ENCODE peak calls at places on chromosomes 1 and 21, in five cellular contexts. I is HCT116, X is SK-N-MC, R is H1, C is K562. L is an unnamed sample.

GRCh38 chr1:52636701-52637695 is 4.0 kb downstream of the SHISAL2A start:
- DNase-seq in I (no peak), X (no peak), R (no peak), C (no peak), L (no peak)

GRCh38 chr1:240575976-240576666 is 35.8 kb downstream of the GREM2 start:
- DNase-seq in I (no peak), X (no peak), R (no peak), C (no peak), L (no peak)

GRCh38 chr1:239253032-239253431 is 133.3 kb upstream of the CHRM3 start:
- DNase-seq in I (no peak), X (no peak), R (no peak), C (no peak), L (no peak)

GRCh38 chr1:205680073-205680851 is at the start of gene SLC45A3:
- DNase-seq in I (no peak), X (no peak), R (no peak), C (peak; percentile 92), L (no peak)

GRCh38 chr21:46148106-46148505 is 7.3 kb downstream of the FTCD start:
- DNase-seq in I (no peak), X (no peak), R (no peak), C (no peak), L (no peak)

GRCh38 chr1:45863117-45863670 is 59.8 kb downstream of the MAST2 start:
- DNase-seq in I (no peak), X (no peak), R (no peak), C (no peak), L (no peak)

GRCh38 chr1:151313501-151313900 is 13.7 kb downstream of the PI4KB start:
- DNase-seq in I (no peak), X (no peak), R (no peak), C (no peak), L (no peak)

GRCh38 chr1:93804412-93804811 is 74.6 kb downstream of the DNTTIP2 start:
- DNase-seq in I (no peak), X (no peak), R (no peak), C (no peak), L (peak; percentile 97)

GRCh38 chr21:45278156-45278911 is 9.4 kb downstream of the POFUT2 start:
- DNase-seq in I (no peak), X (no peak), R (no peak), C (no peak), L (no peak)

GRCh38 chr1:8565802-8566201 is 247.9 kb downstream of the SLC45A1 start:
- DNase-seq in I (no peak), X (no peak), R (no peak), C (no peak), L (no peak)

GRCh38 chr1:38527373-38527966 is 332.1 kb downstream of the RRAGC start:
- DNase-seq in I (peak; percentile 37), X (no peak), R (no peak), C (peak; percentile 59), L (no peak)

GRCh38 chr1:209404577-209404976 is 178.9 kb upstream of the CAMK1G start:
- DNase-seq in I (no peak), X (no peak), R (no peak), C (no peak), L (no peak)

GRCh38 chr21:28615276-28615675 is 377.4 kb downstream of the LTN1 start:
- DNase-seq in I (no peak), X (no peak), R (no peak), C (no peak), L (no peak)

GRCh38 chr1:1873186-1873585 is 17.7 kb downstream of the GNB1 start:
- DNase-seq in I (no peak), X (no peak), R (no peak), C (no peak), L (no peak)

GRCh38 chr1:185267701-185268100 is 49.3 kb downstream of the IVNS1ABP start:
- DNase-seq in I (no peak), X (no peak), R (no peak), C (no peak), L (no peak)

GRCh38 chr1:100005424-100005823 is 35.6 kb downstream of the SLC35A3 start:
- DNase-seq in I (no peak), X (no peak), R (no peak), C (no peak), L (no peak)

GRCh38 chr1:111214884-111215283 is 12.6 kb upstream of the CHI3L2 start:
- DNase-seq in I (no peak), X (no peak), R (no peak), C (no peak), L (no peak)

GRCh38 chr1:86731416-86731815 is 27.0 kb downstream of the SH3GLB1 start:
- DNase-seq in I (no peak), X (no peak), R (no peak), C (no peak), L (no peak)

GRCh38 chr1:110067429-110067956 is 3.0 kb downstream of the ALX3 start:
- DNase-seq in I (no peak), X (no peak), R (no peak), C (no peak), L (no peak)

GRCh38 chr1:110067957-110068645 is 2.4 kb downstream of the ALX3 start:
- DNase-seq in I (no peak), X (no peak), R (no peak), C (no peak), L (peak; percentile 16)

GRCh38 chr1:110069302-110070281 is 880 bp downstream of the ALX3 start:
- DNase-seq in I (no peak), X (no peak), R (no peak), C (no peak), L (no peak)

GRCh38 chr1:110070282-110070967 is at the start of gene ALX3:
- DNase-seq in I (no peak), X (no peak), R (no peak), C (no peak), L (no peak)

DNA sequence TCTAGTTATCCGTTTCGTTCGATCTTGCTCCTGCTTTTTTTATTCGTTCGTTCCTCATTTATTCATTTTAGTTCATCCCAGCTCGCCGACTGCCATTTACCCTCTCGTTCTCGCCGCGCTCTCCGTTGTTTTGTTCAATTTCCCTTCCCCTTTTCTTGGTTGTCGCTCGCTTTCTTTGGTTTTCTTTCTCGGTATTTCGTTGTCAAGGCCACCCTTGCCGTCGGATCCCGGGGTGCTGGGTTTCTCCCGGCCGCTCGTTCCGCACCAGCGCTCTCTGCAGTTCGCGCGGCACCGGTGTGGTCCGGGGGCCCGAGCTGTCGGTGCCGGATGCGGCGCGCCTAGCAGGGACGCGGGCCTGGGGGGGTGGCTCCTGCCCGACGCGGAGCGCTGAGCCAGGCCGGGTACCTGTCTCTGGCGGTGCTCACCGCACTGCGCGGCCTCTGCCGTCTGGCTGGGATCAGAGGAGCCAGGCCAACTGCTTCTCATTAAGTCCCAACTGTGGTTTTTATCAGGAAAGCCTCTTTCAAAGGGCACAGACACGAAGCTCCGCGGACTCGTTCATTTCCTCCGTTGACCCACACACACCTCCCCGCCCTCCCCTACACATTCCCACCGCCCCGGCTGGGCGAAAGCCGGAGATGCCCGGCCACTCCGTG is 1.7 kb downstream of the ALX3 start:
- DNase-seq in I (no peak), X (no peak), R (no peak), C (no peak), L (peak; percentile 18)
- TF ChIP-seq EZH2 in I (no peak), X (no peak), R (no peak), C (no peak), L (peak; percentile 25)

GRCh38 chr1:10724511-10724910 is 71.9 kb downstream of the CASZ1 start:
- DNase-seq in I (no peak), X (no peak), R (no peak), C (no peak), L (no peak)

GRCh38 chr1:10727703-10728348 is 68.6 kb downstream of the CASZ1 start:
- DNase-seq in I (no peak), X (no peak), R (no peak), C (no peak), L (no peak)

GRCh38 chr1:10724948-10725852 is 71.2 kb downstream of the CASZ1 start:
- DNase-seq in I (no peak), X (peak; percentile 78), R (no peak), C (no peak), L (no peak)

GRCh38 chr1:10724052-10724494 is 72.4 kb downstream of the CASZ1 start:
- DNase-seq in I (peak; percentile 12), X (no peak), R (no peak), C (no peak), L (no peak)

DNA sequence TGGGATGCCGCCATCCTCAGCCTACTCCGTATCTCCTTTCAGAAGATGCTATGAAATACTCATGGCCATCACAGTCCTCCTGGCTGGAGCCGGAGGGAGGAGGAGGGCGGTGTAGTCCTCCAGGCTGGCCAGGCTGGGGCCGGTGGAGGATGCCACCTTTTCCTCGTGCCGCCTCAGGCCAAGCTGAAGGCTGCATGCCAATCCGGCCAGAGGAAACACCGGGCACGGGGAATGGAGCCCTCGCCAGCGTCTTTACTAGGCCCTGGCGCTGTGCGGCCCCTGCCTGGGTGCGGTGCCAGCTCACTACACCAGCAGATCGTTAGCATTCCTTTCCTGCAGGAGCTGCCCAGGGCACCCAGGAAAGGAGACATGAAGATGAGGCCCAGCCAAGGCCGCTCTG is 70.1 kb downstream of the CASZ1 start:
- DNase-seq in I (no peak), X (no peak), R (no peak), C (no peak), L (no peak)
- TF ChIP-seq POLR2AphosphoS5 in I (no peak), X (no peak), R (no peak), C (no peak), L (no peak)

GRCh38 chr1:3072178-3072947 is 3.4 kb downstream of the PRDM16 start:
- DNase-seq in I (no peak), X (no peak), R (no peak), C (no peak), L (no peak)

GRCh38 chr1:3070654-3071506 is 1.9 kb downstream of the PRDM16 start:
- DNase-seq in I (no peak), X (no peak), R (no peak), C (no peak), L (no peak)

GRCh38 chr1:3072948-3073519 is 4.0 kb downstream of the PRDM16 start:
- DNase-seq in I (no peak), X (no peak), R (no peak), C (no peak), L (no peak)

GRCh38 chr1:3070304-3070653 is 1.3 kb downstream of the PRDM16 start:
- DNase-seq in I (no peak), X (no peak), R (no peak), C (no peak), L (no peak)

GRCh38 chr1:3071507-3072177 is 2.6 kb downstream of the PRDM16 start:
- DNase-seq in I (no peak), X (no peak), R (no peak), C (no peak), L (no peak)
- H3K4me3 ChIP-seq in I (no peak overlapping the region), X (no peak overlapping the region), R (no peak overlapping the region), C (no peak overlapping the region), L (no peak overlapping the region)

DNA sequence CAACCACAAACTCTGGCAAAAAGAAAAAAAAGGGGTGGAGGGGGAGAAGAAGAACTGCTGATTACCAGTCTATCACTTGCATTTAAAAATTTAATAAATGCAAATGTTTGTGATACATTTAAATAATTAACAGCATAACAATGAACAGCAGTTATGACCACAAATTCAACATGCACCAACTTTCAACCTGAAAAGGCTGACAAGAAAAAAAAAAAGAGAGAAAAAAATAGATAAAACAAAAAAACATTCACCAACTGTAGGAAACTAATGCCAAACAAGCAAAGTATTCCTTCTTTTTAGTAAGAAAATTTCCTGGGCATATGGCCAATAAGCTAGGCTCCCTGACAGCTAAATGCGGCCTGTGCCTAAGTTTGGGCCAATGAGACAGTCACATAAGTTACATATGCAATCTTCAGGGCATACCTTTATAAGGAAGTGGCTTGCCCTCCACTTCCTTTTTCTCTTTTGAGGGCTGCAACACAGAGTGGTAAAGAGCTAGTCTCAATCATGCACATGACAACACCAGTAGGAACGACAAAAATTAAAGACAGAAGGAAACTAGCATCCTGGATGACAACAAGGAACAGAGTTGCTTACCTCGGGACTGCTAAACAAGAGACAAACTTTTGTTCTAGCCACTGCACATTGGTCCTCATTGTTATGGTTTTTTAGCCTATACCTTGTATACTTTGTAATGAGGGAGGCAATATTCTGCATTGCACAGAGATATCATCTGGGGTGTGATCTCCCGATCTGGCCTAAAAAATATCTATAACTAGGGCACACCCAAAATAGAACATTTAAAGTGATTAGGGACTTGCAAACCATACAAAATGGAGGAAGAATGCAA is 24.2 kb upstream of the PHTF1 start:
- DNase-seq in I (no peak), X (peak; percentile 63), R (no peak), C (no peak), L (peak; percentile 19)
- TF ChIP-seq EZH2 in I (no peak), X (no peak), R (no peak), C (no peak), L (no peak)

L was measured in endothelial cell of umbilical vein.